ENCODE peak calls at places on chromosomes 4 and X, in nine cellular contexts. I, W, R, U, P, G, K, B and Q are unnamed samples.

GRCh38 chr4:70855464-70855863 is 15.8 kb upstream of the GRSF1 start:
- DNase-seq in I (no peak), K (no peak), U (no peak), W (no peak), G (no peak), P (no peak), R (peak), B (no peak), Q (no peak)

GRCh38 chrX:38717871-38718270 is 83.4 kb upstream of the MID1IP1 start:
- DNase-seq in U (peak), B (no peak), W (no peak), P (no peak), I (no peak), G (no peak), K (no peak), R (peak), Q (no peak)

GRCh38 chr4:98555798-98556445 is 102.5 kb downstream of the TSPAN5 start:
- DNase-seq in U (no peak), W (no peak), R (no peak), I (no peak), P (no peak), B (no peak), G (no peak), K (no peak), Q (no peak)

GRCh38 chrX:150841466-150842197 is 56.8 kb downstream of the CD99L2 start:
- DNase-seq in B (no peak), P (no peak), W (no peak), G (no peak), K (no peak), I (no peak), U (peak), R (no peak), Q (no peak)

GRCh38 chrX:37060999-37061398 is 52.8 kb downstream of the FAM47C start:
- DNase-seq in B (no peak), R (peak), W (no peak), P (no peak), I (no peak), K (no peak), G (no peak), U (peak), Q (no peak)

GRCh38 chrX:68146054-68146453 is 287.2 kb downstream of the OPHN1 start:
- DNase-seq in R (peak), I (no peak), K (no peak), G (no peak), B (no peak), W (no peak), P (no peak), U (peak), Q (no peak)

GRCh38 chrX:147900349-147900748 is 11.4 kb upstream of the FMR1 start:
- DNase-seq in I (no peak), R (no peak), W (no peak), P (no peak), U (no peak), G (no peak), K (no peak), B (no peak), Q (no peak)

GRCh38 chrX:30649859-30650258 is 3.4 kb upstream of the GK start:
- DNase-seq in B (no peak), P (no peak), R (no peak), W (no peak), K (no peak), G (no peak), I (no peak), U (no peak), Q (no peak)

GRCh38 chrX:133337250-133337649 is 78.0 kb downstream of the GPC4 start:
- DNase-seq in I (no peak), P (no peak), G (no peak), U (no peak), K (no peak), B (no peak), R (no peak), W (peak), Q (peak)

GRCh38 chr4:101818362-101818761 is 27.8 kb downstream of the BANK1 start:
- DNase-seq in U (no peak), I (no peak), G (no peak), P (no peak), K (no peak), R (no peak), B (no peak), W (no peak), Q (no peak)

GRCh38 chr4:1624519-1624910 is 59.6 kb downstream of the FAM53A start:
- DNase-seq in R (no peak), G (no peak), W (no peak), P (no peak), U (no peak), K (no peak), B (no peak), I (no peak), Q (no peak)

GRCh38 chr4:170089743-170090666 is at the start of gene AADAT:
- DNase-seq in G (peak), K (no peak), W (peak), I (peak), B (no peak), R (peak), P (peak), U (peak), Q (peak)

GRCh38 chr4:158775091-158775651 is 6.3 kb downstream of the FNIP2 start:
- DNase-seq in P (no peak), G (no peak), U (peak), I (no peak), R (no peak), B (no peak), W (no peak), K (no peak), Q (no peak)

GRCh38 chrX:116873678-116874077 is 410.9 kb upstream of the CT83 start:
- DNase-seq in B (no peak), K (no peak), W (no peak), U (peak), G (no peak), R (no peak), I (no peak), P (no peak), Q (no peak)

GRCh38 chrX:54184474-54184873 is 1.4 kb upstream of the FAM120C start:
- DNase-seq in W (no peak), P (no peak), G (no peak), I (no peak), K (no peak), B (no peak), R (no peak), U (no peak), Q (no peak)

GRCh38 chrX:150547511-150548115 is 20.8 kb upstream of the MTM1 start:
- DNase-seq in R (peak), U (peak), I (peak), P (peak), K (no peak), B (peak), W (peak), G (peak), Q (peak)

GRCh38 chrX:30713061-30713525 is 59.9 kb downstream of the GK start:
- DNase-seq in B (no peak), P (no peak), K (peak), R (peak), G (peak), W (peak), U (peak), I (peak), Q (peak)

GRCh38 chr4:173014113-173014558 is 154.5 kb upstream of the GALNT7 start:
- DNase-seq in W (no peak), G (peak), K (no peak), R (peak), I (no peak), U (peak), B (no peak), P (no peak), Q (no peak)

GRCh38 chr4:152620218-152620617 is 59.6 kb downstream of the TMEM154 start:
- DNase-seq in B (no peak), W (no peak), P (no peak), R (no peak), I (no peak), K (no peak), G (no peak), U (no peak), Q (no peak)

GRCh38 chr4:77734928-77735327 is 84.2 kb downstream of the CNOT6L start:
- DNase-seq in G (no peak), R (peak), U (no peak), K (peak), I (no peak), W (no peak), B (no peak), P (no peak), Q (no peak)

GRCh38 chr4:48778431-48779094 is 1.5 kb downstream of the FRYL start:
- DNase-seq in P (no peak), W (no peak), G (no peak), R (peak), I (no peak), U (no peak), B (no peak), K (no peak), Q (no peak)

GRCh38 chr4:19776929-19777328 is 474.8 kb upstream of the SLIT2 start:
- DNase-seq in R (no peak), U (no peak), B (no peak), G (no peak), W (no peak), K (no peak), I (no peak), P (no peak), Q (no peak)

GRCh38 chr4:101198741-101199339 is 148.5 kb downstream of the PPP3CA start:
- DNase-seq in W (no peak), G (no peak), K (no peak), P (no peak), U (no peak), I (no peak), B (no peak), R (no peak), Q (no peak)

GRCh38 chr4:41865306-41865980 is 69.8 kb upstream of the TMEM33 start:
- DNase-seq in W (no peak), K (no peak), P (no peak), B (no peak), U (no peak), G (peak), R (no peak), I (no peak), Q (no peak)

GRCh38 chr4:65367306-65367705 is 303.0 kb downstream of the EPHA5 start:
- DNase-seq in I (no peak), B (no peak), R (no peak), U (no peak), G (no peak), W (no peak), P (no peak), K (no peak), Q (no peak)

GRCh38 chrX:64206556-64207162 is 1.2 kb upstream of the AMER1 start:
- DNase-seq in R (no peak), P (no peak), I (no peak), B (no peak), W (no peak), U (no peak), G (no peak), K (no peak), Q (peak)

GRCh38 chrX:2388669-2389068 is 112.1 kb downstream of the DHRSX start:
- DNase-seq in W (no peak), R (no peak), I (no peak), B (no peak), K (no peak), G (no peak), P (no peak), U (no peak), Q (no peak)
- TF ChIP-seq POLR2A in W (no peak), R (no peak), I (no peak), B (no peak), K (no peak), G (no peak), P (no peak), U (no peak), Q (no peak)

DNA sequence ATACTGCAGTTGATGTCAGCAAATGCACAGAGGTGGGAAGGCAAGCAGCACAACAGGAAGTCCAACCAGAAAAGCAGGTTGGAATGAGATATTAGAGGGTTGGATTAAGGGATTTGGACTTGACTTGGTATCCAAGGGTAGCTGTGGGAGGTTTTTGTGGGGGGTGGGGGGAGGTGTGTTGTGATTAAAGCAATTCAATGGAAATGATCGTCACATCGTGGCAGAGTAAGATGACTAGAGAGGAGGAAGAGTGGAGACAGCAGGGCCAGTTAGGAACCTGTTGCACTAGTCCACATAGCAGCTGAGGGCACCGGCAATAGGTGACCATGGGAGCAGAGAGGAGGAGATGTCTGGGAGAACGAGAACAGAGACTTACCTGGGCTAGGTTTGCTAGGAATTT is 2.4 kb downstream of the SLC25A43 start:
- DNase-seq in G (no peak), I (no peak), B (no peak), K (no peak), W (no peak), U (no peak), P (no peak), R (no peak), Q (no peak)
- TF ChIP-seq EP300 in G (no peak), I (no peak), B (no peak), K (no peak), W (no peak), U (no peak), P (no peak), R (no peak), Q (no peak)

GRCh38 chrX:24466025-24466424 is 939 bp downstream of the PDK3 start:
- DNase-seq in K (no peak), G (no peak), R (no peak), U (no peak), I (peak), B (no peak), P (no peak), W (no peak), Q (no peak)
- H3K4me3 ChIP-seq in K (peak), G (peak), R (no peak), U (peak), I (peak), B (peak), P (peak), W (peak), Q (peak)

GRCh38 chr4:112302320-112303274 is 5.4 kb downstream of the ALPK1 start:
- DNase-seq in K (no peak), R (no peak), I (no peak), P (no peak), B (no peak), U (no peak), G (no peak), W (no peak), Q (no peak)

GRCh38 chr4:112297495-112297894 is 326 bp downstream of the ALPK1 start:
- DNase-seq in W (no peak), U (no peak), K (no peak), P (no peak), I (no peak), B (no peak), G (no peak), R (no peak), Q (no peak)

DNA sequence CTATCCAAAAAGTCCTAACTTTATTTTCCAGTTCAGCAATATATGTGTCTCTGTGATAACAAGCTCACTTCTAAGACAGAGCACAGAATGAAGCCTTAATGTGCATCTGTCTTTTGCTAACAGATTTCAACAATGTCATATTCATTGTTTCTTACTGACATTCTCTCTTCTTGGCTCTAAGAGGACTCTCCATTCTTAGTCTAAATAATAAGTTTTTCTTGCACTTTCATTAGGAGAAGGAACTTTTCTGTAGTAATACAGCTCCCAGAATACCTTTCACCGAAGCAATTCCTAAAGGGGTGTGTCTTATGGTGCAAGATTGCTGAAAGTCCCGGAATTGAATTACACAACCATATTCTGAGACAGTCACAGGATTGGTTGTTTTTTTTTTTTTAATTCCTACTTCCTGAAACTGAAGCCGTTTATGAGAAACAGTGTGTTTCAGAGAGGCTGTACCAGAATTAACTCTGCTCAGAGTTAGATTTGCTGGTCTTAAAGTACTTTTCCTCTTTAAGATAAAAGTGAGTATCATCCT is at the start of gene ALPK1:
- DNase-seq in P (no peak), G (no peak), K (no peak), W (no peak), R (peak), B (no peak), I (peak), U (peak), Q (no peak)
- TF ChIP-seq POLR2A in P (no peak), G (no peak), K (no peak), W (no peak), R (peak), B (peak), I (peak), U (no peak), Q (peak)